ENCODE peak calls at places on chromosome 10, in seven cellular contexts. M is T-cell; Q is stimulated activated naive CD4-positive, alpha-beta T cell; H is activated CD4-positive, alpha-beta T cell treated with anti-CD3 and anti-CD28 coated beads, Interleukin-2, amount 50 U/mL, for 4 hours; V is mucosa of gallbladder; W is IMR-90; K is LHCN-M2. F is an unnamed sample.

GRCh38 chr10:132691711-132692153 is 94.2 kb downstream of the NKX6-2 start:
- DNase-seq in Q (no peak), M (no peak), H (no peak), W (no peak), K (no peak), V (no peak), F (no peak)

GRCh38 chr10:131494451-131494850 is 182.9 kb upstream of the TCERG1L start:
- DNase-seq in W (no peak), M (no peak), V (no peak), H (no peak), Q (no peak), K (no peak), F (no peak)

GRCh38 chr10:43692051-43692825 is 43.6 kb upstream of the ZNF32 start:
- DNase-seq in H (no peak), K (no peak), M (no peak), W (peak), Q (no peak), V (no peak), F (no peak)

GRCh38 chr10:119098576-119098975 is 5.3 kb upstream of the DENND10 start:
- DNase-seq in W (no peak), Q (no peak), M (no peak), K (no peak), V (no peak), H (no peak), F (no peak)

GRCh38 chr10:32210306-32211045 is 136.5 kb downstream of the EPC1 start:
- DNase-seq in V (no peak), K (peak), W (peak), Q (no peak), M (no peak), H (no peak), F (no peak)

GRCh38 chr10:73110345-73110849 is at the start of gene NUDT13:
- DNase-seq in V (peak), M (peak), Q (peak), W (peak), K (peak), H (peak), F (peak)

GRCh38 chr10:74177140-74177677 is 26.2 kb downstream of the ADK start:
- DNase-seq in M (no peak), W (peak), K (no peak), H (peak), V (no peak), Q (no peak), F (no peak)

GRCh38 chr10:80407836-80408197 is 534 bp upstream of the PRXL2A start:
- DNase-seq in M (no peak), Q (no peak), H (peak), V (peak), W (no peak), K (no peak), F (no peak)

GRCh38 chr10:82190432-82191260 is 315.7 kb downstream of the NRG3 start:
- DNase-seq in Q (no peak), V (peak), K (no peak), M (no peak), H (no peak), W (no peak), F (no peak)

GRCh38 chr10:125515571-125515970 is 167.4 kb downstream of the TEX36 start:
- DNase-seq in K (no peak), Q (no peak), H (no peak), M (no peak), W (no peak), V (no peak), F (no peak)

GRCh38 chr10:474946-475345 is 214.5 kb downstream of the DIP2C start:
- DNase-seq in H (no peak), K (no peak), Q (no peak), M (no peak), V (no peak), W (no peak), F (no peak)

GRCh38 chr10:52883996-52884871 is 111.7 kb upstream of the MBL2 start:
- DNase-seq in M (no peak), V (peak), Q (no peak), K (peak), W (peak), H (no peak), F (peak)

GRCh38 chr10:97915761-97916160 is 66.1 kb downstream of the GOLGA7B start:
- DNase-seq in Q (no peak), V (no peak), W (no peak), M (no peak), K (no peak), H (no peak), F (no peak)

GRCh38 chr10:133324198-133324792 is 12.4 kb downstream of the CALY start:
- DNase-seq in H (peak), Q (peak), V (peak), M (peak), K (peak), W (peak), F (no peak)

GRCh38 chr10:93752761-93753160 is 5.0 kb upstream of the LGI1 start:
- DNase-seq in V (no peak), H (no peak), M (no peak), K (peak), Q (no peak), W (peak), F (no peak)

GRCh38 chr10:124354411-124355382 is 64.0 kb downstream of the OAT start:
- DNase-seq in M (no peak), H (peak), K (peak), V (peak), W (peak), Q (no peak), F (no peak)

GRCh38 chr10:43121444-43121843 is 16.8 kb upstream of the CSGALNACT2 start:
- DNase-seq in W (no peak), K (peak), V (no peak), M (no peak), Q (no peak), H (no peak), F (no peak)

GRCh38 chr10:34495938-34496337 is 319.2 kb downstream of the PARD3 start:
- DNase-seq in V (no peak), K (no peak), W (no peak), M (no peak), H (no peak), Q (no peak), F (no peak)

GRCh38 chr10:91088300-91089140 is 131.9 kb upstream of the PCGF5 start:
- DNase-seq in W (peak), K (peak), Q (no peak), M (no peak), V (no peak), H (no peak), F (no peak)

GRCh38 chr10:112421731-112422130 is 25.0 kb downstream of the ZDHHC6 start:
- DNase-seq in V (no peak), M (no peak), H (no peak), K (peak), W (no peak), Q (no peak), F (no peak)

GRCh38 chr10:4590807-4591206 is 235.2 kb upstream of the AKR1E2 start:
- DNase-seq in Q (no peak), H (no peak), K (no peak), V (no peak), W (peak), M (no peak), F (no peak)

GRCh38 chr10:49167629-49168540 is 20.3 kb downstream of the TMEM273 start:
- DNase-seq in Q (no peak), H (no peak), M (no peak), W (no peak), K (no peak), V (peak), F (no peak)

GRCh38 chr10:21021843-21022594 is 124.9 kb upstream of the NEBL start:
- DNase-seq in V (no peak), H (no peak), K (no peak), Q (no peak), M (no peak), W (no peak), F (no peak)

GRCh38 chr10:92789067-92789466 is 59.3 kb upstream of the EXOC6 start:
- DNase-seq in Q (no peak), M (no peak), H (no peak), W (no peak), K (no peak), V (no peak), F (no peak)

GRCh38 chr10:5343561-5343960 is 21.2 kb upstream of the UCN3 start:
- DNase-seq in H (no peak), Q (no peak), K (peak), W (no peak), M (no peak), V (no peak), F (no peak)

GRCh38 chr10:34866848-34867247 is 51.8 kb upstream of the PARD3 start:
- DNase-seq in K (peak), M (no peak), H (no peak), Q (no peak), W (no peak), V (no peak), F (peak)

GRCh38 chr10:31935678-31936077 is 7.0 kb upstream of the ARHGAP12 start:
- DNase-seq in Q (no peak), H (no peak), V (no peak), W (no peak), K (no peak), M (no peak), F (no peak)

GRCh38 chr10:112785089-112785488 is 165.0 kb upstream of the TCF7L2 start:
- DNase-seq in K (no peak), M (no peak), H (no peak), W (no peak), V (no peak), Q (no peak), F (no peak)

GRCh38 chr10:101217450-101218281 is 11.6 kb downstream of the LBX1 start:
- DNase-seq in Q (no peak), V (peak), W (peak), K (peak), M (no peak), H (no peak), F (no peak)

GRCh38 chr10:22325272-22325947 is 4.5 kb downstream of the BMI1 start:
- DNase-seq in M (no peak), H (peak), W (peak), V (peak), K (peak), Q (peak), F (no peak)

GRCh38 chr10:77179015-77179695 is 458.5 kb downstream of the KCNMA1 start:
- DNase-seq in M (no peak), Q (no peak), V (peak), H (no peak), W (peak), K (peak), F (no peak)

GRCh38 chr10:43461950-43462349 is 25.0 kb downstream of the ZNF487 start:
- DNase-seq in M (no peak), Q (peak), W (peak), K (peak), H (no peak), V (peak), F (peak)

GRCh38 chr10:91813251-91813650 is 15.0 kb downstream of the TNKS2 start:
- DNase-seq in Q (no peak), K (no peak), V (no peak), H (no peak), W (no peak), M (no peak), F (no peak)

GRCh38 chr10:99531696-99532050 is 1.1 kb upstream of the NKX2-3 start:
- DNase-seq in K (no peak), V (no peak), Q (no peak), M (no peak), H (no peak), W (no peak), F (no peak)

GRCh38 chr10:59234814-59235429 is 58.5 kb downstream of the PHYHIPL start:
- DNase-seq in V (no peak), K (peak), Q (no peak), H (no peak), M (no peak), W (peak), F (no peak)

GRCh38 chr10:11560076-11560709 is 51.3 kb downstream of the USP6NL start:
- DNase-seq in W (peak), K (no peak), H (no peak), Q (no peak), M (no peak), V (no peak), F (no peak)

GRCh38 chr10:73774637-73775036 is 7.2 kb upstream of the CHCHD1 start:
- DNase-seq in Q (no peak), W (peak), V (no peak), M (no peak), K (no peak), H (no peak), F (no peak)

GRCh38 chr10:85646312-85646711 is 720.3 kb downstream of the GRID1 start:
- DNase-seq in H (no peak), W (no peak), K (peak), V (no peak), M (no peak), Q (no peak), F (no peak)

GRCh38 chr10:77865585-77866324 is 60.8 kb downstream of the DLG5 start:
- DNase-seq in Q (no peak), V (no peak), K (no peak), M (no peak), H (no peak), W (no peak), F (no peak)

GRCh38 chr10:6168059-6168458 is 34.7 kb upstream of the PFKFB3 start:
- DNase-seq in V (no peak), Q (no peak), K (no peak), M (no peak), W (no peak), H (no peak), F (no peak)

F was measured in iPS DF 19.7.